ENCODE peak calls at places on chromosomes 7 and 10, in seven cellular contexts. W, A, D, Y, Q, F and V are unnamed samples.

GRCh38 chr7:38127216-38128207 is 50.5 kb upstream of the STARD3NL start:
- DNase-seq in D (no peak), Y (no peak), F (no peak), Q (no peak), A (no peak), W (no peak), V (no peak)

GRCh38 chr7:41198502-41198901 is 504.4 kb downstream of the INHBA start:
- DNase-seq in Y (no peak), D (no peak), W (no peak), Q (no peak), A (no peak), F (no peak), V (no peak)

GRCh38 chr7:121798076-121798475 is 74.9 kb upstream of the PTPRZ1 start:
- DNase-seq in D (no peak), W (no peak), Q (no peak), F (no peak), A (no peak), Y (no peak), V (no peak)

GRCh38 chr10:86849495-86849894 is 93.1 kb downstream of the BMPR1A start:
- DNase-seq in D (no peak), A (no peak), F (no peak), W (no peak), Q (no peak), Y (no peak), V (no peak)

GRCh38 chr7:80922254-80923049 is 3.6 kb upstream of the SEMA3C start:
- DNase-seq in Q (no peak), F (no peak), D (no peak), W (peak), Y (no peak), A (no peak), V (no peak)

GRCh38 chr10:97059006-97059871 is 126.5 kb downstream of the SLIT1 start:
- DNase-seq in Q (no peak), W (no peak), A (no peak), F (no peak), Y (no peak), D (peak), V (no peak)

GRCh38 chr10:80596391-80597257 is 58.9 kb downstream of the SH2D4B start:
- DNase-seq in D (no peak), Q (peak), F (peak), Y (no peak), A (no peak), W (peak), V (no peak)

GRCh38 chr7:46610746-46611145 is 689.7 kb upstream of the IGFBP3 start:
- DNase-seq in W (no peak), A (no peak), Y (no peak), D (no peak), F (no peak), Q (no peak), V (no peak)

GRCh38 chr7:107994366-107994765 is 8.6 kb downstream of the LAMB1 start:
- DNase-seq in D (no peak), W (no peak), A (no peak), Y (no peak), Q (no peak), F (no peak), V (no peak)

GRCh38 chr7:24965831-24966708 is 13.9 kb downstream of the OSBPL3 start:
- DNase-seq in A (no peak), W (peak), Q (no peak), D (no peak), F (no peak), Y (no peak), V (no peak)

GRCh38 chr10:96387151-96387550 is 28.3 kb upstream of the OPALIN start:
- DNase-seq in Q (no peak), D (no peak), A (no peak), W (no peak), Y (no peak), F (no peak), V (no peak)

GRCh38 chr10:132632851-132633684 is 95.5 kb downstream of the INPP5A start:
- DNase-seq in D (no peak), A (no peak), Q (no peak), W (no peak), F (peak), Y (no peak), V (no peak)

GRCh38 chr10:74738985-74739567 is 87.3 kb upstream of the KAT6B start:
- DNase-seq in W (peak), Q (peak), Y (no peak), D (no peak), F (no peak), A (no peak), V (no peak)

GRCh38 chr10:43407148-43407575 is 1.8 kb downstream of the HNRNPF start:
- DNase-seq in D (peak), A (no peak), F (no peak), Q (peak), Y (peak), W (no peak), V (no peak)

GRCh38 chr7:129840757-129841156 is 112.0 kb downstream of the UBE2H start:
- DNase-seq in Q (no peak), F (no peak), W (no peak), Y (no peak), A (no peak), D (no peak), V (no peak)

GRCh38 chr10:81498152-81498551 is 376.8 kb upstream of the NRG3 start:
- DNase-seq in Q (no peak), F (no peak), Y (no peak), W (no peak), A (no peak), D (no peak), V (no peak)

GRCh38 chr10:84356951-84357350 is 28.6 kb downstream of the CCSER2 start:
- DNase-seq in W (no peak), Q (no peak), D (no peak), Y (no peak), F (no peak), A (no peak), V (no peak)

GRCh38 chr10:13891542-13892431 is 305.0 kb downstream of the PRPF18 start:
- DNase-seq in D (peak), Q (no peak), Y (no peak), A (no peak), F (no peak), W (no peak), V (no peak)

GRCh38 chr7:126411821-126412383 is 840.8 kb downstream of the GRM8 start:
- DNase-seq in Y (no peak), D (no peak), A (no peak), Q (no peak), W (no peak), F (no peak), V (no peak)

GRCh38 chr10:109475704-109476103 is 447.6 kb downstream of the XPNPEP1 start:
- DNase-seq in Q (no peak), F (no peak), A (no peak), Y (no peak), D (no peak), W (no peak), V (no peak)

GRCh38 chr10:29861811-29862505 is 197.4 kb downstream of the JCAD start:
- DNase-seq in D (no peak), F (no peak), Y (no peak), W (peak), Q (no peak), A (no peak), V (peak)

GRCh38 chr7:4769753-4770152 is 5.7 kb upstream of the AP5Z1 start:
- DNase-seq in F (no peak), Y (peak), Q (no peak), W (no peak), D (no peak), A (no peak), V (no peak)

GRCh38 chr7:53521638-53522184 is 486.3 kb downstream of the POM121L12 start:
- DNase-seq in F (no peak), Q (no peak), W (peak), Y (no peak), D (no peak), A (no peak), V (no peak)

GRCh38 chr10:79070611-79071534 is 2.1 kb downstream of the ZMIZ1 start:
- DNase-seq in A (no peak), Y (peak), Q (peak), W (peak), D (peak), F (no peak), V (no peak)

GRCh38 chr10:16832351-16833080 is 15.3 kb upstream of the RSU1 start:
- DNase-seq in Q (peak), A (peak), Y (peak), W (peak), D (no peak), F (peak), V (peak)

GRCh38 chr7:7841027-7841426 is 122.6 kb upstream of the RPA3 start:
- DNase-seq in Q (no peak), F (no peak), A (no peak), W (no peak), D (no peak), Y (no peak), V (no peak)

GRCh38 chr7:135275971-135276580 is 42.4 kb downstream of the STRA8 start:
- DNase-seq in A (no peak), Q (no peak), F (no peak), Y (no peak), D (no peak), W (no peak), V (no peak)

GRCh38 chr7:159195926-159196325 is 51.3 kb upstream of the VIPR2 start:
- DNase-seq in F (no peak), Q (no peak), W (no peak), D (no peak), A (no peak), Y (no peak), V (no peak)

GRCh38 chr7:54544356-54545240 is 2.4 kb downstream of the VSTM2A start:
- DNase-seq in A (no peak), F (no peak), W (no peak), D (peak), Y (no peak), Q (no peak), V (no peak)

GRCh38 chr7:112481337-112481736 is 546 bp downstream of the LSMEM1 start:
- DNase-seq in Q (no peak), W (no peak), A (no peak), F (no peak), D (no peak), Y (no peak), V (no peak)
- H3K4me3 ChIP-seq in Q (no peak), W (no peak), A (no peak), F (no peak), D (no peak), Y (peak), V (no peak)

GRCh38 chr7:99270702-99271101 is 1.9 kb upstream of the MYH16 start:
- DNase-seq in D (no peak), A (no peak), F (no peak), W (peak), Y (no peak), Q (peak), V (no peak)
- TF ChIP-seq CTCF in D (no peak), A (no peak), F (no peak), W (peak), Y (no peak), Q (peak), V (no peak)

GRCh38 chr10:60574388-60574787 is 184.7 kb upstream of the ANK3 start:
- DNase-seq in F (no peak), Q (no peak), A (no peak), W (peak), Y (no peak), D (no peak), V (no peak)
- H3K4me3 ChIP-seq in F (no peak), Q (no peak), A (no peak), W (no peak), Y (no peak), D (no peak), V (no peak)

DNA sequence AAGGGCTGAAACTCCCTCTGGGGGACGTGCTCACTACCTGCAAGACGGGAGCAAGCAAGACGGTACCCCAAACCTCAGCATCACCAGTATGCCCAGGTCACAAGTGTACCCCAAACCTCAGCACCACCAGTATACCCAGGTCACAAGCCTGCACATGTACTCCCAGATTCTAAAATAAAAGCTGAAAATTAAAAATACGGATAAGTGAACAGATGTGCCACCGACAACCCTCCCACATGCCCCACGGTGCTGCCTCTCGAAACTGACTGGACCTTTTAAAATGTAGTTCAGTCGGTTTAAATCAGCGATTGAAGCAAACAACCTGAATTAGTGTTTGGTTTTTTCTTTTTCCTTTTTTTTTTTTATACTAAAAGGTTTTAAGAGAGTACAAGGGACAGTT is 566.5 kb downstream of the DNAJB6 start:
- DNase-seq in Y (no peak), D (no peak), F (no peak), A (no peak), Q (no peak), W (no peak), V (no peak)
- TF ChIP-seq CTCF in Y (no peak), D (no peak), F (no peak), A (no peak), Q (no peak), W (no peak), V (no peak)

GRCh38 chr7:100544386-100544785 is 5.4 kb downstream of the AGFG2 start:
- DNase-seq in D (no peak), F (no peak), Y (no peak), Q (no peak), W (no peak), A (no peak), V (no peak)

GRCh38 chr7:100546129-100546867 is 7.3 kb downstream of the AGFG2 start:
- DNase-seq in F (no peak), W (peak), Q (peak), D (no peak), A (no peak), Y (no peak), V (no peak)

GRCh38 chr7:100544949-100545635 is 6.1 kb downstream of the AGFG2 start:
- DNase-seq in Y (no peak), Q (no peak), F (no peak), W (peak), D (no peak), A (no peak), V (no peak)

GRCh38 chr7:100546868-100547800 is 8.1 kb downstream of the AGFG2 start:
- DNase-seq in D (no peak), A (no peak), W (no peak), F (no peak), Y (no peak), Q (no peak), V (no peak)

DNA sequence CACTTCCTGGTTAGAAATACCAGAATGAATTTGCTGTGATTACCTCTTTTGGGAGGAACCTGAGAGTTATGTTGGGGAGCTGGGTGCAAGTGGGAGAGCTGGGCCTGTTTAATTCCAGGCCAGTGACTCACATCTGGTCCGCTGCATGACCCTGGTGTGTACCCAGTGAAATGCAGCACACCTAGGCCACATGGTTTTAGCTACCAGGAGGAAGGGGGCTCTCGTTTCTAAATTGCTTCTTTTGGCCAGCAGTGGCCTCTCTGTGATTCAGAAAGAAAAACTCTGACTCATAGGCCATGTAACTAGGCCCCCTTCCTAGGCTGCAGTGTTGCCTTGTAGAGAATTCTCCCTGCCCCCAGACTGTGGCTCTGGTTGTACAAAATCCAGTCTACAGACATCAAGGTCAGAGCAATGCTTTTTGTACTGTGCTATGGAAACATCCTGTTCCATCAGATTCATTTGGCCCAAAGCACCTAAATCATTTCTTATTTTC is 6.7 kb downstream of the AGFG2 start:
- DNase-seq in D (no peak), Y (no peak), W (peak), F (peak), A (peak), Q (peak), V (peak)
- H3K4me3 ChIP-seq in D (no peak), Y (no peak), W (no peak), F (no peak), A (no peak), Q (peak), V (no peak)

DNA sequence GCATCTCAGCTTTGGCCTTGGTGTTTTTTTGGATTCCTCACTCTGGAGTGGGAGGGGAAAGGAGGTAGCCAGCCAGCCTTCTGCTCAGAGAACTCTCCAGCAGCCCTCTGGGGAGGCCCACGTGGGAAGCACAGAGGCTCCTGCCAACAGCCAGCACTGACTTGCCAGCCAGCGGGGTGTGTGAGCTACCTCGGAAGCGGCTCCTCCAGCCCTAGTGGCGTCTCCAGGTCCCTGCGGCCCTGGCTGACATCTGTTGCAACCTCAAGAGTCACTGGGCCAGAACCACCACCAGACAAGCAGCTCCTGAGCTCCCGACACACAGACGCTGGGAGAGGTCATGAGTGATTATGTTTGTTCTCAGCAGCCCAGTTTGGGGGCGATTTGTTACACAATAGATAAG is 180.2 kb upstream of the FZD8 start:
- DNase-seq in Y (peak), A (peak), F (no peak), W (peak), D (peak), Q (peak), V (peak)
- TF ChIP-seq CTCF in Y (no peak), A (no peak), F (peak), W (peak), D (peak), Q (no peak), V (peak)

GRCh38 chr7:45033931-45034290 is 33.9 kb downstream of the CCM2 start:
- DNase-seq in F (no peak), D (no peak), A (no peak), W (peak), Q (no peak), Y (no peak), V (no peak)

GRCh38 chr7:45033261-45033930 is 33.4 kb downstream of the CCM2 start:
- DNase-seq in W (peak), Y (no peak), A (no peak), Q (no peak), D (no peak), F (no peak), V (no peak)

GRCh38 chr7:45028920-45029344 is 28.9 kb downstream of the CCM2 start:
- DNase-seq in F (no peak), Y (no peak), W (no peak), D (no peak), Q (no peak), A (no peak), V (no peak)

GRCh38 chr7:45032421-45032820 is 32.4 kb downstream of the CCM2 start:
- DNase-seq in Q (no peak), W (no peak), A (no peak), D (no peak), F (no peak), Y (no peak), V (no peak)

GRCh38 chr7:45031829-45032228 is 31.8 kb downstream of the CCM2 start:
- DNase-seq in F (no peak), Y (no peak), Q (no peak), W (no peak), D (no peak), A (no peak), V (no peak)
- H3K4me3 ChIP-seq in F (no peak), Y (no peak), Q (no peak), W (no peak), D (no peak), A (no peak), V (no peak)

DNA sequence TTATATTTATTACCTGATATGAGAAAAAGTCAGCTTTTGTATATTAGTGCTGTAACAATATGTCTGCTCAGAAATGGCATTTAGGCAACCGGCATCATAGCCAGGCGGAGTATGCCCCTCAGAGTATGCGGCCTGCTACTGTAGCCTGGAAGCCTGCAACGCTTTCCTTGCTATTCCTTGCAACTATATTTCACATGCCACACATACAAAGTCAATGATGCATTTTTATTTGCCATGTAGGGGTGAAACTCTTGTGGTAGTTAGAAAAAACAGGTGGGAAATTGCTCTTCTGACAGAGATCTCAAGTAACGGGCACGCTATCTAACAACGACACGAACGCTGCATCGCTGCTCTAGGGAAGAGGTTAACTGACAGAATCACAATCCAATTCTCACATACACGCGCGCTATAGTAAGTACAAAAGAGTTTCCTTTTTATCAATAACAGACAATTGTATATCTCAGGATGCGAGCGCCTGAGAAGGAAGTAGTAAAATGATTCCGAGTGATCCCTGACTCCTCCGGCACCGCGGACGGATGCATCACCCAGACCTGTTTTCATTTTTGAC is 5.9 kb downstream of the EBF3 start:
- DNase-seq in Y (no peak), D (no peak), A (no peak), W (no peak), Q (no peak), F (no peak), V (no peak)
- TF ChIP-seq CTCF in Y (peak), D (no peak), A (no peak), W (no peak), Q (no peak), F (peak), V (no peak)